ENCODE peak calls at places on chromosome 11, in nine cellular contexts. Z, O, X, M, K, N, L, E and Q are unnamed samples.

GRCh38 chr11:62048101-62048500 is 75.7 kb upstream of the INCENP start:
- DNase-seq in Z (no peak), X (no peak), M (peak), E (no peak), K (no peak), N (no peak), O (no peak), L (no peak), Q (no peak)

GRCh38 chr11:108672113-108672512 is 7.2 kb downstream of the DDX10 start:
- DNase-seq in O (no peak), N (no peak), L (no peak), X (no peak), Z (no peak), M (no peak), E (peak), K (no peak), Q (no peak)

GRCh38 chr11:112961146-112961668 is at the start of gene NCAM1:
- DNase-seq in N (no peak), M (no peak), O (peak), Z (peak), L (no peak), K (peak), X (peak), E (no peak), Q (peak)

GRCh38 chr11:72569966-72570892 is 104.0 kb downstream of the PDE2A start:
- DNase-seq in Z (no peak), O (no peak), M (peak), L (no peak), N (no peak), E (peak), K (no peak), X (peak), Q (no peak)

GRCh38 chr11:111797145-111797581 is 31.0 kb upstream of the PPP2R1B start:
- DNase-seq in E (peak), O (no peak), K (no peak), N (no peak), M (no peak), X (no peak), Z (no peak), L (no peak), Q (no peak)

GRCh38 chr11:120029321-120029720 is 108.6 kb downstream of the TRIM29 start:
- DNase-seq in Z (no peak), X (no peak), M (no peak), E (no peak), O (no peak), N (no peak), K (no peak), L (peak), Q (no peak)

GRCh38 chr11:82999232-82999631 is 72.5 kb downstream of the RAB30 start:
- DNase-seq in O (no peak), M (no peak), Z (no peak), K (no peak), E (no peak), L (no peak), N (no peak), X (no peak), Q (no peak)

GRCh38 chr11:78370406-78371172 is 47.0 kb downstream of the GAB2 start:
- DNase-seq in Z (no peak), L (no peak), N (no peak), X (peak), E (no peak), M (no peak), O (no peak), K (no peak), Q (peak)

GRCh38 chr11:67153971-67154370 is 34.9 kb downstream of the KDM2A start:
- DNase-seq in Z (no peak), X (no peak), N (no peak), L (no peak), M (no peak), O (no peak), E (no peak), K (no peak), Q (no peak)

GRCh38 chr11:71239581-71239980 is 12.8 kb downstream of the SHANK2 start:
- DNase-seq in K (no peak), O (no peak), E (no peak), M (no peak), Z (no peak), N (no peak), X (no peak), L (no peak), Q (no peak)

GRCh38 chr11:122633219-122633829 is 22.2 kb upstream of the UBASH3B start:
- DNase-seq in Z (no peak), L (no peak), N (no peak), O (peak), M (peak), X (peak), E (peak), K (no peak), Q (no peak)

GRCh38 chr11:12943276-12943675 is 65.8 kb upstream of the RASSF10 start:
- DNase-seq in N (no peak), M (no peak), O (no peak), E (no peak), L (no peak), K (no peak), X (no peak), Z (no peak), Q (no peak)

GRCh38 chr11:95913830-95914229 is 10.1 kb downstream of the MTMR2 start:
- DNase-seq in M (no peak), X (no peak), E (no peak), O (no peak), N (no peak), K (no peak), Z (no peak), L (no peak), Q (no peak)